ENCODE peak calls at places on chromosomes 16 and 17, in eight cellular contexts. S, Z, Y, I, J, U, X and W are unnamed samples.

GRCh38 chr17:1830288-1830687 is 483 bp downstream of the RPA1 start:
- DNase-seq in Z (peak), J (peak), X (peak), I (no peak), U (no peak), S (no peak), Y (no peak), W (peak)

GRCh38 chr16:24013733-24014645 is 178.2 kb downstream of the PRKCB start:
- DNase-seq in Z (peak), Y (peak), I (peak), J (no peak), U (no peak), S (no peak), X (no peak), W (no peak)

GRCh38 chr16:75789237-75789636 is 62.9 kb upstream of the CPHXL start:
- DNase-seq in X (peak), Z (peak), U (peak), S (no peak), I (no peak), J (peak), Y (no peak), W (peak)

GRCh38 chr16:2472885-2473284 is 1.8 kb downstream of the NTN3 start:
- DNase-seq in J (no peak), X (no peak), I (no peak), S (no peak), U (no peak), Y (no peak), Z (no peak), W (peak)

GRCh38 chr17:77810536-77810935 is 148.0 kb upstream of the TNRC6C start:
- DNase-seq in Y (no peak), X (no peak), I (no peak), U (peak), S (no peak), Z (no peak), J (no peak), W (peak)

GRCh38 chr17:76714822-76715461 is 4.2 kb upstream of the MXRA7 start:
- DNase-seq in U (peak), Z (peak), Y (peak), X (peak), S (peak), I (peak), J (peak), W (peak)

GRCh38 chr16:85173077-85173980 is 61.1 kb upstream of the CIBAR2 start:
- DNase-seq in I (no peak), Y (peak), U (peak), J (no peak), Z (no peak), X (peak), S (no peak), W (peak)

GRCh38 chr17:43040655-43041054 is 15.6 kb downstream of the RND2 start:
- DNase-seq in I (no peak), X (no peak), Y (no peak), U (no peak), S (no peak), J (no peak), Z (no peak), W (peak)

GRCh38 chr17:41792835-41793748 is 6.6 kb upstream of the JUP start:
- DNase-seq in S (peak), U (peak), I (peak), Z (no peak), Y (no peak), X (peak), J (peak), W (peak)

GRCh38 chr16:59973966-59974365 is 1239.8 kb upstream of the GOT2 start:
- DNase-seq in Z (no peak), S (no peak), X (no peak), J (no peak), I (no peak), U (no peak), Y (no peak), W (no peak)

GRCh38 chr17:5584383-5584951 is at the start of gene NLRP1:
- DNase-seq in Y (no peak), J (peak), X (no peak), I (peak), U (peak), Z (peak), S (no peak), W (no peak)

GRCh38 chr17:81966343-81967243 is 5.6 kb upstream of the NOTUM start:
- DNase-seq in Y (peak), J (no peak), U (peak), X (peak), I (peak), S (no peak), Z (no peak), W (peak)

GRCh38 chr16:16071631-16072244 is 122.3 kb downstream of the ABCC1 start:
- DNase-seq in I (peak), S (no peak), J (no peak), U (peak), X (no peak), Z (no peak), Y (no peak), W (no peak)

GRCh38 chr17:78408476-78409020 is 30.1 kb downstream of the PGS1 start:
- DNase-seq in U (no peak), J (no peak), I (no peak), X (no peak), Z (no peak), Y (no peak), S (no peak), W (no peak)

GRCh38 chr17:83170571-83171260 is 91.3 kb downstream of the METRNL start:
- DNase-seq in Z (no peak), J (no peak), Y (peak), S (no peak), U (no peak), I (no peak), X (no peak), W (peak)

GRCh38 chr16:19429271-19429670 is 11.6 kb downstream of the TMC5 start:
- DNase-seq in J (peak), Z (no peak), I (peak), S (no peak), Y (no peak), X (no peak), U (no peak), W (no peak)

GRCh38 chr16:51404386-51404785 is 253.3 kb upstream of the SALL1 start:
- DNase-seq in X (no peak), I (no peak), J (no peak), Y (no peak), Z (no peak), S (no peak), U (no peak), W (no peak)

GRCh38 chr16:57422026-57422944 is 17.7 kb downstream of the CCL17 start:
- DNase-seq in X (peak), Z (no peak), J (peak), Y (peak), I (peak), U (peak), S (peak), W (peak)

GRCh38 chr17:1181769-1182137 is 2.0 kb upstream of the ABR start:
- DNase-seq in Y (no peak), I (no peak), Z (no peak), S (no peak), X (no peak), J (no peak), U (peak), W (no peak)

GRCh38 chr16:55454861-55455260 is 24.1 kb upstream of the MMP2 start:
- DNase-seq in Z (no peak), Y (no peak), S (no peak), I (no peak), J (no peak), X (no peak), U (no peak), W (no peak)

GRCh38 chr16:85551319-85551978 is 61.7 kb upstream of the GSE1 start:
- DNase-seq in Y (no peak), Z (no peak), J (no peak), S (peak), X (no peak), U (no peak), I (no peak), W (no peak)

GRCh38 chr16:27973678-27974077 is 89.8 kb downstream of the GSG1L start:
- DNase-seq in Y (peak), I (no peak), U (no peak), J (no peak), Z (no peak), S (no peak), X (no peak), W (peak)

GRCh38 chr17:75313941-75314550 is 24.8 kb upstream of the SLC25A19 start:
- DNase-seq in Z (no peak), U (no peak), S (no peak), Y (no peak), I (no peak), X (no peak), J (no peak), W (no peak)

GRCh38 chr16:14070555-14070876 is 603 bp upstream of the MRTFB start:
- DNase-seq in Y (peak), I (no peak), Z (peak), U (no peak), X (no peak), S (no peak), J (no peak), W (no peak)

GRCh38 chr16:9383281-9383680 is 291.8 kb downstream of the HAPSTR1 start:
- DNase-seq in Y (peak), J (no peak), I (no peak), X (no peak), Z (no peak), S (no peak), U (no peak), W (no peak)

GRCh38 chr16:46690281-46691178 is 1.1 kb downstream of the ORC6 start:
- DNase-seq in U (peak), J (no peak), S (no peak), X (peak), I (no peak), Y (no peak), Z (no peak), W (no peak)

GRCh38 chr16:1987198-1987597 is 2.6 kb upstream of the SYNGR3 start:
- DNase-seq in Y (no peak), X (no peak), U (no peak), Z (no peak), I (no peak), S (no peak), J (no peak), W (no peak)

DNA sequence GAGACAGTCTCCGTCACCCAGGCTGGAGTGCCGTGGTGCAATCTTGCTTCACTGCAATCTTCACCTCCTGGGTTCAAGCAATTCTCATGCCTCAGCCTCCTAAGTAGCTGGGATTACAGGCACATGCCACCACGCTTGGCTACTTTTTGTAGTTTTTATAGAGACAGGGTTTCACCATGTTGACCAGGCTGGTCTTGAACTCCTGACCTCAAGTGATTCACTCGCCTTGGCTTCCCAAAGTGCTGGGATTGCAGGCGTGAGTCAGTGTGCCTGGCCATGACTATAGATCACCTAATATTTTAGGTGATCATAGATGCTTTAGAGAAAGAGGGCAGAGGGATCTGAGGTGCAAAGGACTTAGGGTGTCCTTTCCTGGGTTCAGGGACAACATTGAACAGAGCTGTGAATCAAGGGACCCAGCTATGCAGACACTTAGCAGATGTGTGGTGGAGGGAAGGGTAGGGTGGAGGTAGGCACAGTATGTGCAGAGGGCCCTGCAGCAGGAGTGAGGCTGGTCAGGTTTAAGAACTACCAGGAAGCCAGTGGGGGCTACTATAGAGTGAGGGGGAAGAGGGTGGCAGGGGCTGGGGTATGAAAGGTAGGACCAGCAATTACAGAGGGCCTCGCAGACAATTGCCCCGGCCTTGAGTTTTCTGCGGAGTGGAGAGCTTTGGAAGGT is 116.5 kb downstream of the CMIP start:
- DNase-seq in I (no peak), Y (no peak), S (no peak), J (no peak), Z (no peak), U (no peak), X (no peak), W (no peak)
- H3K4me3 ChIP-seq in I (no peak), Y (no peak), S (no peak), J (no peak), Z (no peak), U (no peak), X (no peak), W (no peak)

GRCh38 chr16:66634527-66635196 is 30.2 kb downstream of the CMTM3 start:
- DNase-seq in Y (no peak), Z (no peak), S (no peak), X (no peak), J (no peak), U (no peak), I (no peak), W (no peak)

GRCh38 chr16:66635406-66635805 is 30.9 kb downstream of the CMTM3 start:
- DNase-seq in S (no peak), Z (no peak), I (no peak), U (no peak), X (no peak), Y (no peak), J (no peak), W (no peak)

DNA sequence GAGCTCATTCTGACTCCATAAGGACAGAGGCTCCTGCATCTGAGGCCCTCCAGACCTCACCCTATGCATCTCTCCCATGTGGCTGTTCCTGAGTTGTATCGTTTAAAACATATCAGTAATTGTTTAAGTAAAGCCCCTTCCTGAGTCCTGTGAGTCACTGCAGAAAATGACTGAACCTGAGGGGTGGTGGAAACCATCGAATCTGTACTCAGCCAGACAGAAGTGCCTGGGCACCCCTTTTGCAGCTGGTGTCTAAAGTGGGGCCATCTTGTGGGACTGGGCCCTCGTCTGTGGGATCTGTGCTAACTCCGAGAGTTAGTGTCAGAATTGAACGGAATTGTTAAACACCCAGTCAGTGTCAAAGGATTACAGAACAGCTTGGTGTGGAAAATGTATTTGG is 25.4 kb downstream of the CMTM3 start:
- DNase-seq in I (no peak), U (no peak), J (no peak), S (no peak), Y (no peak), Z (no peak), X (no peak), W (peak)
- H3K4me3 ChIP-seq in I (no peak), U (no peak), J (no peak), S (no peak), Y (no peak), Z (no peak), X (no peak), W (no peak)

DNA sequence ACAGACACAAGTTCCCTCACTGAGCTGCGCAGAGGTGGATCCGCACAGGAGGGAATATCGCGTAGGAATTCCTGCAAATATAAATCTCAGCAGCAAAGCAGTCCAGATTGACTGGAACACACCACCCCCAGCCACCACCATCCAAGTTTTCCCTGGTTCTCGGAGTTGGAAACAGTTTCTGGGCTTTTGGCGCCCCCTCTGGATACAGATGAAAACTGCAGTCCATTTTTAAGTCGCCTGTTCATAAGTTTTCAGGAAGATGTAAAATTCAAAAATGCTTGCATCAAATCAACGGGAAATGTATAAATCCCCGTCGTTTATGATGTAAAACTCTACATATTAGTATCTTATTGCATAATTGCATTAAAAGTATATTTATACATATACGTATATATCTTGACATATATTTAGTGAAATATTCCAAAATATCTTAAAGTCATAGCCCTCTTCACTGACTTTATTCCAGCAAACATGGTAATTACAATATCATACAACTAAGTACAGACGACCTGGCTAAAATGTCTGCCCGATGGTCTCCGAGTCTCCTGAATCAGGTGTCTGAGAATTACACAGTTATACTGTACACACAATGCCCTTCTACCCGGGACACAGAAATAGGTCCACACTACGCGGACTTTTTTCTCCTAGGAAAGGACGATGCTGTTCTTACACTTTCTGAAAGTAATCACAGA is 2.1 kb upstream of the SOX9 start:
- DNase-seq in J (peak), Z (peak), I (peak), Y (peak), S (peak), U (peak), X (peak), W (peak)
- H3K4me3 ChIP-seq in J (peak), Z (no peak), I (peak), Y (no peak), S (peak), U (peak), X (peak), W (peak)

DNA sequence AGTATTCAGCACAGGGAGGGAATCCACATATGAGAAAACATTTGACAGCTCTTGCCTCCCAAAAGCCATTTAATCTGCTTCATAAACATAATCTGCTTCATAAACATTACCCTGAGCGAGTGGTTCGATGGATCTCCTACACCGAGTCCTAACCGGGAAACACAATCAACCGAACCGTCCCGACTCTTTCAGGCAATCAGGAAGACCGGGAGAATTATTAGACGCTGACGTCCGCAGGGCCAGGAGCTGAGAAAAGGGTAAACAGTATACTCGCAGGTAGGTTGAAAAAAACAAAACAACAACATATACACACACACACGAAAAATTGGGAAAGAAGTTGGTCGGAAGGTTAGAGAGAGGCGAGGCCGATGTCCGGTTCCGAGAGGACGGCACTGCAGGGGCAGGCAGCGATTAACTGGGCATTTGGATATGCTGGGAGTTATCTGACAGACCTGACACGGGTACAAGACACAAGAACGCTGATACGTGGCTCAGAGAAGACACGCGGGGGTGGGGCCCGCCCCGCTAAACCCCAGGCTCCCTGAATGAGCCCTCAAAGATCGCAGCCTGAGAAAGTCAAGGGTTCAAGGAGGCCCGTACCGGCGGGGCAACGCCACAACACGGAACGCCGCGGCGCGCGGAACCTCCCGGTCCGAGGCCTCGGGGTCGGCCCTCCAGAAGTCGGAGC is 585 bp downstream of the AP1G1 start:
- DNase-seq in S (no peak), X (peak), I (no peak), Y (peak), Z (no peak), J (peak), U (no peak), W (peak)
- H3K4me3 ChIP-seq in S (peak), X (peak), I (peak), Y (peak), Z (peak), J (peak), U (peak), W (peak)